ENCODE peak calls at places on chromosome 19, in nine cellular contexts. T is stimulated activated CD4-positive, alpha-beta T cell treated with anti-CD3 and anti-CD28 coated beads, TNF-alpha, amount 100 ng/mL, for 1 hour; S is WTC11; X is NCI-H1930; V is activated CD8-positive, alpha-beta memory T cell treated with anti-CD3 and anti-CD28 coated beads for 24 hours; I is HuH-7.5; F is hepatic stellate cell; E is right cardiac atrium; Y is lower leg skin. Z is an unnamed sample.

GRCh38 chr19:10289167-10289835 is 451 bp upstream of the ICAM5 start:
- DNase-seq in Y (peak), V (peak), I (peak), T (no peak), F (peak), S (peak), X (peak), E (peak), Z (peak)

GRCh38 chr19:36101550-36102327 is 9.2 kb upstream of the OVOL3 start:
- DNase-seq in V (no peak), E (no peak), T (no peak), S (no peak), I (no peak), F (no peak), X (no peak), Y (no peak), Z (no peak)

GRCh38 chr19:996051-996838 is 4.0 kb upstream of the GRIN3B start:
- DNase-seq in I (peak), Y (no peak), X (no peak), V (peak), S (peak), F (peak), T (peak), E (peak), Z (no peak)

GRCh38 chr19:9953802-9954542 is 17.7 kb upstream of the OLFM2 start:
- DNase-seq in Y (no peak), V (no peak), E (peak), T (no peak), F (no peak), I (no peak), X (no peak), S (no peak), Z (no peak)

GRCh38 chr19:40702337-40703012 is 12.0 kb upstream of the NUMBL start:
- DNase-seq in S (peak), Y (no peak), V (no peak), E (peak), X (no peak), F (no peak), I (peak), T (no peak), Z (no peak)

GRCh38 chr19:17847538-17848366 is at the start of gene JAK3:
- DNase-seq in Y (no peak), V (peak), S (peak), E (peak), X (no peak), I (no peak), T (peak), F (peak), Z (peak)

GRCh38 chr19:7522923-7523667 is 671 bp downstream of the MCOLN1 start:
- DNase-seq in I (peak), Y (peak), E (no peak), T (no peak), S (no peak), V (no peak), X (no peak), F (peak), Z (no peak)

GRCh38 chr19:31356587-31357314 is 7.5 kb upstream of the TSHZ3 start:
- DNase-seq in E (peak), V (peak), I (no peak), F (no peak), Y (no peak), X (no peak), T (no peak), S (peak), Z (no peak)

GRCh38 chr19:18464646-18465045 is 26.7 kb upstream of the ISYNA1 start:
- DNase-seq in F (peak), I (no peak), V (no peak), E (peak), S (no peak), X (no peak), T (no peak), Y (peak), Z (peak)

GRCh38 chr19:12791345-12792047 is at the start of gene JUNB:
- DNase-seq in Y (peak), T (peak), I (peak), V (peak), X (peak), S (peak), E (peak), F (peak), Z (peak)

GRCh38 chr19:15109768-15110417 is 2.7 kb downstream of the SYDE1 start:
- DNase-seq in I (no peak), V (no peak), E (peak), Y (no peak), S (no peak), F (no peak), T (no peak), X (no peak), Z (no peak)

GRCh38 chr19:35352448-35353304 is 5.0 kb downstream of the FFAR1 start:
- DNase-seq in T (peak), X (peak), S (peak), Y (peak), I (peak), F (peak), V (peak), E (peak), Z (peak)

GRCh38 chr19:16588089-16588823 is 16.0 kb upstream of the SLC35E1 start:
- DNase-seq in S (no peak), V (peak), E (no peak), Y (no peak), T (no peak), F (peak), X (no peak), I (no peak), Z (no peak)

GRCh38 chr19:48489608-48490216 is 20.5 kb downstream of the CYTH2 start:
- DNase-seq in E (peak), F (peak), Y (peak), S (peak), V (peak), T (no peak), X (peak), I (peak), Z (peak)

GRCh38 chr19:48674921-48675824 is 2.4 kb upstream of the NTN5 start:
- DNase-seq in S (peak), E (peak), F (peak), I (peak), X (peak), T (peak), V (peak), Y (peak), Z (peak)

GRCh38 chr19:17328517-17329060 is 6.1 kb downstream of the ANO8 start:
- DNase-seq in X (no peak), I (no peak), T (no peak), F (no peak), E (no peak), V (no peak), Y (no peak), S (peak), Z (no peak)

GRCh38 chr19:35908977-35909683 is 1.0 kb upstream of the TYROBP start:
- DNase-seq in V (no peak), I (no peak), X (no peak), E (peak), S (no peak), T (no peak), F (no peak), Y (peak), Z (no peak)

GRCh38 chr19:41531438-41532311 is 44.3 kb upstream of the CEACAM21 start:
- DNase-seq in I (no peak), X (peak), V (peak), Y (peak), T (peak), E (peak), S (no peak), F (peak), Z (no peak)

GRCh38 chr19:52735734-52736133 is 890 bp upstream of the ZNF611 start:
- DNase-seq in I (no peak), T (no peak), E (peak), F (peak), S (peak), V (no peak), X (no peak), Y (peak), Z (peak)

GRCh38 chr19:38812841-38813320 is at the start of gene LGALS4:
- DNase-seq in X (no peak), I (peak), S (no peak), V (no peak), F (no peak), Y (no peak), T (no peak), E (peak), Z (no peak)

GRCh38 chr19:19406878-19407639 is 1.6 kb downstream of the GATAD2A start:
- DNase-seq in Y (no peak), F (peak), S (no peak), E (peak), X (no peak), T (no peak), V (peak), I (no peak), Z (no peak)

GRCh38 chr19:44626067-44626624 is 12.8 kb downstream of the IGSF23 start:
- DNase-seq in F (peak), Y (no peak), S (no peak), E (no peak), I (no peak), V (no peak), T (no peak), X (no peak), Z (no peak)

GRCh38 chr19:35549174-35549788 is 3.9 kb downstream of the TMEM147 start:
- DNase-seq in T (no peak), E (peak), V (peak), I (peak), Y (peak), S (peak), F (peak), X (peak), Z (no peak)

GRCh38 chr19:16394681-16395375 is 70.2 kb downstream of the KLF2 start:
- DNase-seq in I (peak), S (no peak), F (no peak), V (no peak), Y (no peak), X (no peak), T (no peak), E (no peak), Z (peak)

GRCh38 chr19:47280183-47280797 is 5.6 kb downstream of the INAFM1 start:
- DNase-seq in Y (no peak), E (no peak), X (no peak), S (peak), F (no peak), T (no peak), V (peak), I (peak), Z (no peak)

GRCh38 chr19:35347171-35347929 is at the start of gene FFAR1:
- DNase-seq in V (peak), S (no peak), Y (peak), X (no peak), E (no peak), I (no peak), F (no peak), T (no peak), Z (peak)

GRCh38 chr19:9584073-9584833 is at the start of gene ZNF121:
- DNase-seq in E (peak), I (peak), S (peak), Y (peak), V (peak), X (peak), F (peak), T (peak), Z (peak)

GRCh38 chr19:46613525-46613924 is 11.4 kb downstream of the PTGIR start:
- DNase-seq in T (no peak), S (no peak), E (no peak), Y (no peak), I (peak), X (no peak), F (no peak), V (no peak), Z (peak)